ENCODE peak calls at places on chromosomes 13 and 19, in seven cellular contexts. A is A549; Y is type B pancreatic cell; P is PC-9; R is progenitor cell of endocrine pancreas; G is CD4-positive, alpha-beta T cell; F is A673. U is an unnamed sample.

GRCh38 chr13:46756977-46757376 is 40.0 kb downstream of the ESD start:
- DNase-seq in A (no peak), Y (no peak), P (no peak), R (no peak), G (no peak), F (no peak), U (no peak)

GRCh38 chr13:34076943-34077703 is 259.2 kb downstream of the RFC3 start:
- DNase-seq in A (peak), Y (no peak), P (peak), R (no peak), G (no peak), F (peak), U (no peak)

GRCh38 chr13:41751734-41752445 is 209.0 kb downstream of the VWA8 start:
- DNase-seq in A (no peak), Y (no peak), P (no peak), R (no peak), G (no peak), F (no peak), U (no peak)

GRCh38 chr19:11286312-11286974 is 9.5 kb upstream of the TSPAN16 start:
- DNase-seq in A (no peak), Y (no peak), P (no peak), R (no peak), G (no peak), F (peak), U (no peak)

GRCh38 chr19:6853868-6854267 is 33.5 kb upstream of the ADGRE1 start:
- DNase-seq in A (no peak), Y (no peak), P (no peak), R (no peak), G (no peak), F (no peak), U (no peak)

GRCh38 chr19:32456406-32456805 is 50.8 kb downstream of the DPY19L3 start:
- DNase-seq in A (no peak), Y (no peak), P (no peak), R (no peak), G (no peak), F (no peak), U (no peak)

GRCh38 chr13:48532146-48532472 is 771 bp downstream of the RCBTB2 start:
- DNase-seq in A (no peak), Y (no peak), P (no peak), R (no peak), G (no peak), F (no peak), U (no peak)

GRCh38 chr13:33348366-33348765 is 62.8 kb upstream of the STARD13 start:
- DNase-seq in A (no peak), Y (no peak), P (no peak), R (no peak), G (no peak), F (no peak), U (no peak)

GRCh38 chr13:75704194-75704941 is 68.2 kb downstream of the LMO7 start:
- DNase-seq in A (no peak), Y (no peak), P (no peak), R (no peak), G (no peak), F (no peak), U (no peak)

GRCh38 chr13:50085063-50085462 is 69.8 kb downstream of the KCNRG start:
- DNase-seq in A (no peak), Y (no peak), P (peak), R (no peak), G (no peak), F (peak), U (no peak)

GRCh38 chr19:28066988-28067387 is 1146.0 kb downstream of the UQCRFS1 start:
- DNase-seq in A (no peak), Y (no peak), P (no peak), R (no peak), G (no peak), F (no peak), U (no peak)

GRCh38 chr13:97659602-97660001 is 225.6 kb downstream of the RAP2A start:
- DNase-seq in A (no peak), Y (no peak), P (no peak), R (no peak), G (no peak), F (peak), U (no peak)

GRCh38 chr19:6247007-6247288 is 32.8 kb downstream of the MLLT1 start:
- DNase-seq in A (no peak), Y (no peak), P (no peak), R (no peak), G (no peak), F (no peak), U (no peak)

GRCh38 chr13:94586371-94586770 is 9.6 kb downstream of the TGDS start:
- DNase-seq in A (no peak), Y (no peak), P (no peak), R (no peak), G (no peak), F (no peak), U (no peak)

GRCh38 chr13:109348514-109349340 is 437.7 kb downstream of the IRS2 start:
- DNase-seq in A (no peak), Y (no peak), P (peak), R (no peak), G (no peak), F (peak), U (no peak)

GRCh38 chr13:27170521-27171243 is 929 bp downstream of the USP12 start:
- DNase-seq in A (peak), Y (peak), P (peak), R (peak), G (no peak), F (peak), U (no peak)

GRCh38 chr19:41350735-41351338 is 2.9 kb downstream of the TGFB1 start:
- DNase-seq in A (no peak), Y (no peak), P (no peak), R (no peak), G (no peak), F (no peak), U (no peak)

GRCh38 chr13:30299746-30300145 is 7.6 kb downstream of the KATNAL1 start:
- DNase-seq in A (no peak), Y (no peak), P (no peak), R (no peak), G (no peak), F (no peak), U (no peak)

GRCh38 chr19:24002256-24002945 is 84.6 kb upstream of the ZNF254 start:
- DNase-seq in A (no peak), Y (no peak), P (no peak), R (no peak), G (no peak), F (no peak), U (no peak)

GRCh38 chr13:36297259-36297599 is 385 bp downstream of the CCDC169 start:
- DNase-seq in A (peak), Y (no peak), P (peak), R (no peak), G (no peak), F (peak), U (no peak)

GRCh38 chr13:39566216-39566869 is 36.6 kb downstream of the LHFPL6 start:
- DNase-seq in A (no peak), Y (no peak), P (no peak), R (no peak), G (no peak), F (no peak), U (no peak)

GRCh38 chr13:27424246-27425150 is at the start of gene GTF3A:
- DNase-seq in A (peak), Y (peak), P (peak), R (peak), G (peak), F (peak), U (peak)

GRCh38 chr13:98570929-98571372 is 6.0 kb downstream of the STK24 start:
- DNase-seq in A (no peak), Y (no peak), P (peak), R (no peak), G (no peak), F (no peak), U (peak)

GRCh38 chr19:50327461-50328256 is 1.5 kb downstream of the KCNC3 start:
- DNase-seq in A (no peak), Y (no peak), P (no peak), R (no peak), G (no peak), F (no peak), U (no peak)

GRCh38 chr13:46354143-46355087 is 32.6 kb downstream of the RUBCNL start:
- DNase-seq in A (peak), Y (no peak), P (peak), R (no peak), G (no peak), F (no peak), U (peak)

GRCh38 chr13:21894091-21894490 is 223.2 kb downstream of the FGF9 start:
- DNase-seq in A (no peak), Y (no peak), P (no peak), R (no peak), G (no peak), F (no peak), U (no peak)

GRCh38 chr13:100339411-100339935 is 249.1 kb downstream of the GGACT start:
- DNase-seq in A (no peak), Y (no peak), P (no peak), R (no peak), G (no peak), F (no peak), U (no peak)

GRCh38 chr19:801030-801860 is 4.0 kb downstream of the PTBP1 start:
- DNase-seq in A (no peak), Y (no peak), P (no peak), R (no peak), G (no peak), F (peak), U (peak)

GRCh38 chr13:32650705-32651311 is 64.6 kb downstream of the PDS5B start:
- DNase-seq in A (peak), Y (no peak), P (peak), R (no peak), G (peak), F (peak), U (peak)

GRCh38 chr13:31394491-31394890 is 194.7 kb downstream of the B3GLCT start:
- DNase-seq in A (no peak), Y (no peak), P (no peak), R (no peak), G (no peak), F (no peak), U (no peak)

GRCh38 chr19:19405919-19406877 is 723 bp downstream of the GATAD2A start:
- DNase-seq in A (no peak), Y (no peak), P (peak), R (peak), G (no peak), F (peak), U (peak)

GRCh38 chr13:106491928-106492327 is 43.5 kb downstream of the EFNB2 start:
- DNase-seq in A (no peak), Y (no peak), P (no peak), R (no peak), G (no peak), F (no peak), U (no peak)

GRCh38 chr13:109366521-109366920 is 419.9 kb downstream of the IRS2 start:
- DNase-seq in A (no peak), Y (no peak), P (no peak), R (no peak), G (no peak), F (no peak), U (no peak)

GRCh38 chr13:100363351-100363750 is 225.2 kb downstream of the GGACT start:
- DNase-seq in A (no peak), Y (no peak), P (peak), R (no peak), G (no peak), F (peak), U (no peak)

GRCh38 chr19:40530091-40530901 is 46.4 kb upstream of the SHKBP1 start:
- DNase-seq in A (peak), Y (no peak), P (no peak), R (peak), G (no peak), F (peak), U (peak)

GRCh38 chr19:37114001-37114400 is 35.8 kb downstream of the ZNF420 start:
- DNase-seq in A (no peak), Y (no peak), P (no peak), R (no peak), G (no peak), F (no peak), U (no peak)

GRCh38 chr13:97441414-97441813 is 7.4 kb downstream of the RAP2A start:
- DNase-seq in A (no peak), Y (no peak), P (no peak), R (no peak), G (no peak), F (no peak), U (no peak)

GRCh38 chr13:47289578-47289977 is 392.7 kb upstream of the HTR2A start:
- DNase-seq in A (no peak), Y (no peak), P (peak), R (peak), G (no peak), F (no peak), U (peak)

GRCh38 chr13:45527699-45528462 is 63.1 kb downstream of the COG3 start:
- DNase-seq in A (no peak), Y (no peak), P (peak), R (no peak), G (no peak), F (no peak), U (peak)

GRCh38 chr19:13001502-13002388 is 6.5 kb downstream of the NFIX start:
- DNase-seq in A (no peak), Y (no peak), P (no peak), R (no peak), G (no peak), F (no peak), U (no peak)

DNA sequence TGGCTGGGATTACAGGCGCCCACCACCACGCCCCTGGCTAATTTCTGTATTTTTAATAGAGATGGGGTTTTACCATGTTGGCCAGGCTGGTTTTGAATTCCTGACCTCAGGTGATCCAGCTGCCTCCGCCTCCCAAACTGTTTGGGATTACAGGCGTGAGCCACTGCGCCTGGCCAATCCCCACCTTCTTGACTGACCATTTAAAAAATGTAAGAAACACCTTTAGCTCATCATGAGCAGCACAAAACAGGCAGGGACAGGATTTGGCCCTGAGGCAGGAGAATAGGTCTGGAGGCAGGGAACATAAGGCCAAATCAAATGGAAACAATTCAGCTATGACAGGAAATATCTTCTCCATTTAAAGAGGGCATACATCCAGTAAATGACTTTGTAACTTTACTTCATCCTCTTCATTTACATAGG is 1.4 kb upstream of the MPV17L2 start:
- DNase-seq in A (no peak), Y (no peak), P (no peak), R (no peak), G (no peak), F (no peak), U (no peak)
- TF ChIP-seq CTCF in A (no peak), Y (no peak), P (no peak), R (no peak), G (no peak), F (no peak), U (no peak)

DNA sequence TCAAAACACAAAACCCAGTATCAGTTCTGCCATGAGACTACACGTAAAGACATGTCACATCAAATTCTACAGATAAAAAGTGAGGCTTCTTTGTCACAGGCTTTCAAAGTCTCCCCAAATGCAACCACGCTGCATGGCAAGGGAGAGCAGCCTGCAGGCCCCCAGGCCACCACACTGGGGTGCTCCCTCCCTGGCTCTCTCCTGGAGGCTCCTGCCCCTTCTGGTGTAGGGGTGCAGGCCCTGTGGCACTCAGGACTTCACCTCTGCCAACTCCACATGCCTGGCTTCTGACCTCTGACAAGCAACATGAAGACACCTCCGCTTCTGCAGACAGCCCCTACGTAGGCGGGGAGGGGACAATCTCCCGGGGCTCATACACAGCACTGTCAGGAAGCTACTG is 14.3 kb downstream of the AKAP8 start:
- DNase-seq in A (no peak), Y (no peak), P (no peak), R (no peak), G (no peak), F (no peak), U (no peak)
- TF ChIP-seq CTCF in A (no peak), Y (no peak), P (no peak), R (no peak), G (no peak), F (no peak), U (no peak)

GRCh38 chr19:54115071-54116063 is at the start of the genes PRPF31 and TFPT:
- DNase-seq in A (peak), Y (peak), P (peak), R (peak), G (peak), F (peak), U (peak)
- TF ChIP-seq CTCF in A (no peak), Y (no peak), P (no peak), R (no peak), G (no peak), F (no peak), U (no peak)

GRCh38 chr19:4557186-4557970 is 2.1 kb downstream of the SEMA6B start:
- DNase-seq in A (no peak), Y (peak), P (no peak), R (no peak), G (no peak), F (no peak), U (peak)
- TF ChIP-seq CTCF in A (no peak), Y (no peak), P (no peak), R (peak), G (no peak), F (peak), U (no peak)

DNA sequence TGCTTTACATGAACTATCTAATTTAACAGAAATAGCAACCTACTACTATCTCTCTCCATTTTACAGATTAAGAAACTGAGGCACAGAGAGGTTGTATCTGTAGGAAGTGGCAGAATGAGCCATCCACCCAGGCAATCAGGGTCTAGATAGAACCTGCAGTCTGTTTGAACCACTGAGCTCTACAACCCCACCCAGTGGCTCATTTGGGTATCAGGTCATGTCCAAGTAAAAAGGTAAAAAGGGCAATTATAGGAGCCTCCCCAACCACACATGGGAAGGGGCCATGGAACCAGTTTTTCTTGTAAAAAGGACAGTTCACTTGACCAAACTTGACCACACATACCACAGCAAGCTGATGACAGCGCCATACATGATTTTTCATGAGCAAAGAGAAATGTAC is 92.9 kb upstream of the SGCG start:
- DNase-seq in A (peak), Y (no peak), P (no peak), R (no peak), G (no peak), F (peak), U (peak)
- TF ChIP-seq CTCF in A (no peak), Y (peak), P (peak), R (peak), G (peak), F (peak), U (no peak)

GRCh38 chr13:60155978-60156377 is 7.8 kb downstream of the DIAPH3 start:
- DNase-seq in A (no peak), Y (no peak), P (no peak), R (no peak), G (no peak), F (peak), U (no peak)
- TF ChIP-seq CTCF in A (no peak), Y (peak), P (no peak), R (no peak), G (no peak), F (no peak), U (no peak)

DNA sequence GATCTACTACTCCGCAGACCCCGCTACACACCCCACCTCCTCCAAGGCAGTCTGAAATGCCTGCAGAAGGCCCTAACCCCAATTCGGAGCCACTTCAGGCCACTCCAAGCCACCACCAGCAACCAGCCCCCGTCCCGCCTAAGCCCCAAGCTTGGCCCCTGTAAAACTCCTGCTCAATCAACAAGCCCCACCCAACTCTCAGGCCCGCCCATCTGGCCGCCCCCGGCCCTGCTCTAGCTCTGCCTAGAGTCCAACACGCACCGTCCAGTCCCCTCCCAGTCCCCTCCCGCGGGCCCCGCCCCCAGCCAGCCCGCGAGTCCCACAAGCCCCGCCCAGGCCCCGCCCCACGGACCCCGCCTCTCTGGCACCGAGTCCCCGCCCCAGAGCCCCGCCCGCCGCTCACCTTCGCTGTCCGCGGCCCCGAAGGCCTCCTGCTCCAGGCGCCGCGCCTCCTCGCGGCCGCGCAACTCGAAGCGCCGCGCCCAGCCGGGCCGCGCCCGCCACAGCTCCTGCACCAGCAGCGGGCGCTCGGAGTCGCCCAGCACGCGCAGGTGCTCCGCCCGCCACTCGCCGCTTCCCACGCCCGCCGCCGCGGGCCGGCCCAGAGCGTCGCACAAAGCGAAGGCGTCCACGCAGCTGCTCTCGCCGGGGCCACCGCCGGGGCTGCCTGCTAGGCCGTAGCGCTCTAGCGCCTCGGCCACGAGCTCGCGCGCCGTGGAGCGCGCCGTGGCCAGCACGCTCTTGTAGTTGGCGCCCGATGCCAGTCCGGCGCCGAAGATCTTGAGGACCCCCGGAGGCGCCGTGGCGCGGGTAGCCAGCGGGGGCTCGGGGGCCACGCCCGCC is 1.6 kb downstream of the RASIP1 start:
- DNase-seq in A (peak), Y (peak), P (peak), R (peak), G (peak), F (peak), U (peak)
- TF ChIP-seq CTCF in A (peak), Y (peak), P (no peak), R (peak), G (no peak), F (peak), U (peak)

DNA sequence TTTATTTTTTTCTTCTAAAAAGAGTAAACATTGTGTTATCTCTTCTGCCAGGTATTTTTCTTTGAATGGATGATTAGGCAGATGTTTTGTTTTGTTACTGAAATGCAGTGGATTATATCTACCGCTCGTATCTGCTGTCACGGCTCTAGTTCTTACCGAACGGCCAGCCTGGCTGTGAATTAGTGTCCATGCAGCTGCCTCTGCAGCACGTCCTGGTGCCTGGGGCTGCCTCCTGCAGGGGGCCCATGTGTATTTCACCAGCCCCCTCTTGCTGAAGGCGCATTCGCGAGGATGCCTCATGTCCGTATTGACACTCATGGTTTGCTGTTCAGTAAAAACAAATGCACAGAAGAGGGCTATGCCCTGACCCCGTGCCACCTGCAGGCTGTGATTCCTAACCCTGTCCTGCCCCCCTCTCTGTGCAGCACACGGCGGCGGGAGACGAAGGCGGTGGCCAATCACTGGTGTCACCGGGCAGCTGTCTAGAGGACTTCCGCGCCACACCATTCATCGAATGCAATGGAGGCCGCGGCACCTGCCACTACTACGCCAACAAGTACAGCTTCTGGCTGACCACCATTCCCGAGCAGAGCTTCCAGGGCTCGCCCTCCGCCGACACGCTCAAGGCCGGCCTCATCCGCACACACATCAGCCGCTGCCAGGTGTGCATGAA is 49.9 kb downstream of the RAB20 start:
- DNase-seq in A (no peak), Y (no peak), P (no peak), R (no peak), G (no peak), F (no peak), U (no peak)
- TF ChIP-seq CTCF in A (no peak), Y (no peak), P (no peak), R (no peak), G (no peak), F (no peak), U (no peak)

U was measured in Calu3.